ENCODE peak calls at places on chromosomes 5 and 9, in eight cellular contexts. A is HCT116, L is IMR-90, W is thyroid gland, J is stomach, Z is NB4, N is A549, V is GM12878. R is an unnamed sample.

GRCh38 chr9:137828527-137829259 is 48.9 kb upstream of the CACNA1B start:
- DNase-seq in A (no peak), L (peak; percentile 18), W (peak; percentile 19), J (no peak), Z (peak; percentile 42), N (no peak), V (no peak), R (no peak)

GRCh38 chr5:181211208-181211607 is 6.2 kb upstream of the TRIM7 start:
- DNase-seq in A (no peak), L (no peak), W (no peak), J (no peak), Z (no peak), N (no peak), V (no peak), R (no peak)

GRCh38 chr9:89491688-89492087 is 6.2 kb downstream of the SEMA4D start:
- DNase-seq in A (no peak), L (no peak), W (no peak), J (peak; percentile 22), Z (no peak), N (no peak), V (no peak), R (no peak)

GRCh38 chr9:84404095-84404686 is 63.6 kb upstream of the SLC28A3 start:
- DNase-seq in A (peak; percentile 8), L (no peak), W (peak; percentile 34), J (no peak), Z (peak; percentile 39), N (peak; percentile 11), V (no peak), R (peak; percentile 24)

GRCh38 chr5:31614147-31615030 is 24.5 kb upstream of the PDZD2 start:
- DNase-seq in A (no peak), L (no peak), W (no peak), J (no peak), Z (no peak), N (no peak), V (no peak), R (no peak)

GRCh38 chr9:69671291-69671903 is 774 bp downstream of the APBA1 start:
- DNase-seq in A (no peak), L (no peak), W (no peak), J (no peak), Z (no peak), N (no peak), V (no peak), R (no peak)

GRCh38 chr5:133316346-133317343 is 264.8 kb downstream of the HSPA4 start:
- DNase-seq in A (peak; percentile 34), L (no peak), W (no peak), J (no peak), Z (peak; percentile 22), N (peak; percentile 58), V (no peak), R (peak; percentile 14)

GRCh38 chr9:116198344-116198743 is 44.8 kb downstream of the PAPPA start:
- DNase-seq in A (no peak), L (peak; percentile 25), W (no peak), J (no peak), Z (no peak), N (no peak), V (no peak), R (no peak)

GRCh38 chr5:90915393-90915792 is 356.8 kb downstream of the ADGRV1 start:
- DNase-seq in A (no peak), L (no peak), W (no peak), J (no peak), Z (no peak), N (peak; percentile 29), V (no peak), R (no peak)

GRCh38 chr5:177469750-177470525 is 3.5 kb downstream of the DBN1 start:
- DNase-seq in A (no peak), L (no peak), W (no peak), J (no peak), Z (no peak), N (no peak), V (no peak), R (no peak)

GRCh38 chr5:112227911-112228631 is 191.0 kb downstream of the EPB41L4A start:
- DNase-seq in A (no peak), L (no peak), W (peak; percentile 35), J (no peak), Z (no peak), N (no peak), V (no peak), R (no peak)

GRCh38 chr5:153902026-153902425 is 136.7 kb downstream of the FAM114A2 start:
- DNase-seq in A (no peak), L (no peak), W (no peak), J (no peak), Z (no peak), N (no peak), V (no peak), R (no peak)

GRCh38 chr9:104921067-104921741 is 6.8 kb downstream of the ABCA1 start:
- DNase-seq in A (no peak), L (no peak), W (no peak), J (no peak), Z (no peak), N (no peak), V (no peak), R (no peak)

GRCh38 chr5:74107899-74108298 is 481.9 kb downstream of the ARHGEF28 start:
- DNase-seq in A (no peak), L (no peak), W (no peak), J (no peak), Z (no peak), N (no peak), V (no peak), R (no peak)

GRCh38 chr9:122095010-122095767 is 2.1 kb upstream of the TTLL11 start:
- DNase-seq in A (peak; percentile 66), L (peak; percentile 65), W (peak; percentile 60), J (peak; percentile 66), Z (peak; percentile 71), N (peak; percentile 77), V (no peak), R (peak; percentile 83)

DNA sequence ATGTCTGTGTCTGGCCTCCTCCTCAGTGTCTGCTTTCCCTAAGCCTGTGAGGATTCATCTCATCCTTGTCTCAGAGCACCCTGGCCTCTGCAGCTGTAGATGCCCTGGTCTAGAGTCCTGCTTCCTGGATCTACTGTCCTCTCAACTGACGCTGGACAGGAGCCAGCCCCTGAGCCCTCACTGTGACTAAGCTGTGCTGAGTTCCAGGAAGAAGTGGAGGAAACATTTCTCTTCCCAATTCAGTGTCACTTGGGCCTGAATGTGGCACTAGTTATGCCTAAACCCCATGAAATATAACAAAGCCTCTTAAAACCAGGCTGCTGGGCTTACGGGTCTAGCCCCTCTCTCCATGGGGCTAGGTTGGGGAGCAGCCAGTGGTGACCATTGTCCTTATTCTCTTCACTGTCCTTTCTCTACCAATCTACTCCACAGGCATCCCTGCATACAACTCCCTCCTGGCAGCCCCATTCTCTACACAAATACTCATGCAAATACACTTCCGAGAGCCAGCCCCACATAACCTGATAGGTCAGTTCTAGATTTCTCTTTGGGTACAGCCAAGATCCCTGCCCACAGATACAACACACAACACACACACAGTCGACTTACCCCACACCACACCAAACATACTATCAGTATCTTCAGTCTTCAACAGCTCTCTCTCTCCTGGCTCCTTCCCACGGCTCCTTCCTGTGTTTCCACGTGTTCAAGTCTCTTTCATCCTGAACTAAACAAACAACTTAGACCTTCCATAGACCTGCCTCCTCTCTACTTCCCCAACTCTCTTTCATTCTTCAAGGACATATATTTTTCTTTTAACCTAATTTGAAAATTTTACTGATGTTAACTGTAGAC is 220.8 kb downstream of the SNX18 start:
- DNase-seq in A (no peak), L (peak; percentile 69), W (peak; percentile 52), J (peak; percentile 77), Z (no peak), N (no peak), V (no peak), R (peak; percentile 45)
- TF ChIP-seq POLR2A in A (no peak), L (no peak), W (no peak), J (no peak), Z (no peak), N (no peak), V (no peak), R (peak; percentile 34)

GRCh38 chr9:134326754-134327526 is 685 bp downstream of the RXRA start:
- DNase-seq in A (no peak), L (peak; percentile 31), W (peak; percentile 49), J (no peak), Z (peak; percentile 51), N (peak; percentile 28), V (no peak), R (peak; percentile 58)
- TF ChIP-seq POLR2A in A (no peak), L (no peak), W (peak; percentile 23), J (no peak), Z (no peak), N (no peak), V (no peak), R (no peak)

DNA sequence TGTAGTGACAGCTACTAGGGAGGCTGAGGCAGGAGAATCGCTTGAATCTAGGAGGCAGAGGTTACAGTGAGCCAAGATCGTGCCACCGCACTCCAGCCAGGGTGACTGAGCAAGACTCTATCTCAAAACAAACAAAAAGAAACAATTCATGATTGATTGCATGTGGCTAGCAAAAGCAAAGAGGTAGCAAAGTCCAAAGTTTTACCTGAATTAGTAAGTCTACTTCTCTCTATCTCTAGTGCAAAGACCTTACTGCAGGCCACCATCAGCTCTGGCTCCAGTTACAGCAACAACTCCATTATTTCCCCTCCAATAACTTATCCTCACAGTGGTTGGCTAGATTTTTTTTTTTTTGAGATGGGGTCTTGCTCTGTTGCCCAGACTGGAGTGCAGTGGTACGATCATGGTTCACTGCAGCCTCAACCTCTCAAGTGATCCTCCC is 6.2 kb upstream of the SAR1B start:
- DNase-seq in A (no peak), L (no peak), W (no peak), J (peak; percentile 70), Z (no peak), N (no peak), V (no peak), R (no peak)
- TF ChIP-seq POLR2A in A (no peak), L (no peak), W (no peak), J (no peak), Z (no peak), N (no peak), V (no peak), R (no peak)

GRCh38 chr5:179623001-179623905 is at the start of gene HNRNPH1:
- DNase-seq in A (peak; percentile 97), L (peak; percentile 98), W (peak; percentile 99), J (peak; percentile 99), Z (peak; percentile 98), N (peak; percentile 99), V (peak; percentile 97), R (peak; percentile 100)
- TF ChIP-seq POLR2A in A (peak; percentile 99), L (peak; percentile 100), W (peak; percentile 100), J (peak; percentile 98), Z (peak; percentile 100), N (peak; percentile 100), V (peak; percentile 99), R (peak; percentile 100)

GRCh38 chr5:152119091-152119490 is 194.4 kb upstream of the GLRA1 start:
- DNase-seq in A (no peak), L (no peak), W (no peak), J (no peak), Z (no peak), N (no peak), V (no peak), R (no peak)

GRCh38 chr5:152113401-152113800 is 188.8 kb upstream of the GLRA1 start:
- DNase-seq in A (peak; percentile 21), L (no peak), W (no peak), J (no peak), Z (no peak), N (no peak), V (no peak), R (no peak)

GRCh38 chr5:152116926-152117325 is 192.3 kb upstream of the GLRA1 start:
- DNase-seq in A (no peak), L (no peak), W (no peak), J (no peak), Z (no peak), N (no peak), V (no peak), R (no peak)
- TF ChIP-seq POLR2A in A (no peak), L (no peak), W (no peak), J (no peak), Z (no peak), N (no peak), V (no peak), R (no peak)

GRCh38 chr9:134611046-134611445 is 30.6 kb upstream of the COL5A1 start:
- DNase-seq in A (no peak), L (no peak), W (no peak), J (no peak), Z (no peak), N (no peak), V (no peak), R (no peak)
- TF ChIP-seq POLR2A in A (no peak), L (no peak), W (no peak), J (no peak), Z (no peak), N (no peak), V (no peak), R (no peak)